ENCODE peak calls at places on chromosomes 2 and 18, in four cellular contexts. H is spleen, G is 8988T, L is memory B cell. A is an unnamed sample.

GRCh38 chr2:216643986-216644662 is 10.9 kb downstream of the IGFBP2 start:
- DNase-seq in H (no peak), G (no peak), L (no peak), A (no peak)

GRCh38 chr2:176553685-176554106 is 284.5 kb downstream of the MTX2 start:
- DNase-seq in H (peak; percentile 87), G (peak; percentile 32), L (peak; percentile 3), A (peak; percentile 75)

GRCh38 chr18:7177131-7177744 is 53.7 kb upstream of the LRRC30 start:
- DNase-seq in H (no peak), G (peak; percentile 63), L (no peak), A (peak; percentile 54)

GRCh38 chr2:20501974-20502373 is 55.1 kb downstream of the RHOB start:
- DNase-seq in H (no peak), G (no peak), L (no peak), A (peak; percentile 38)

GRCh38 chr18:63348508-63349136 is 18.4 kb downstream of the KDSR start:
- DNase-seq in H (no peak), G (no peak), L (no peak), A (no peak)

GRCh38 chr2:178306351-178307073 is 112.2 kb downstream of the OSBPL6 start:
- DNase-seq in H (no peak), G (no peak), L (no peak), A (peak; percentile 62)

GRCh38 chr18:58615150-58616132 is 13.4 kb downstream of the ALPK2 start:
- DNase-seq in H (no peak), G (no peak), L (no peak), A (no peak)

GRCh38 chr2:182868423-182868822 is 2.0 kb upstream of the FRZB start:
- DNase-seq in H (no peak), G (no peak), L (no peak), A (no peak)

GRCh38 chr2:237264480-237265219 is 149.3 kb downstream of the COL6A3 start:
- DNase-seq in H (no peak), G (no peak), L (no peak), A (no peak)

A was measured in A549.